ENCODE peak calls at places on chromosome 15, in seven cellular contexts. F is NCI-H187 treated with DMSO at 0.1 percent for 48 hours; R is AG20443; A is ELR; E is stimulated activated CD8-positive, alpha-beta memory T cell treated with anti-CD3 and anti-CD28 coated beads, Interleukin-12 subunit alpha, Interleukin-12 subunit beta, amount 100 ng/mL, for 1 hour; P is bronchial epithelial cell; N is NCI-H1092. S is an unnamed sample.

GRCh38 chr15:31381801-31382692 is 55.4 kb downstream of the KLF13 start:
- DNase-seq in P (no peak), N (no peak), F (no peak), A (no peak), E (no peak), R (no peak), S (no peak)

GRCh38 chr15:68375191-68375631 is 56.8 kb downstream of the ITGA11 start:
- DNase-seq in N (no peak), F (no peak), R (no peak), E (no peak), A (no peak), P (no peak), S (no peak)

GRCh38 chr15:76358453-76358852 is 21.9 kb downstream of the ISL2 start:
- DNase-seq in R (no peak), N (no peak), P (no peak), E (no peak), F (no peak), A (no peak), S (no peak)

GRCh38 chr15:78097667-78098066 is 5.3 kb downstream of the SH2D7 start:
- DNase-seq in R (no peak), N (no peak), E (no peak), A (no peak), P (no peak), F (no peak), S (no peak)

GRCh38 chr15:91049378-91050127 is 27.2 kb upstream of the VPS33B start:
- DNase-seq in N (peak), A (peak), R (peak), E (peak), F (peak), P (peak), S (peak)

GRCh38 chr15:90325677-90326200 is 26.3 kb upstream of the ZNF774 start:
- DNase-seq in N (no peak), R (no peak), P (no peak), A (no peak), F (no peak), E (no peak), S (no peak)

GRCh38 chr15:71306538-71306937 is 191.3 kb downstream of the THSD4 start:
- DNase-seq in A (no peak), F (no peak), R (no peak), P (no peak), E (no peak), N (no peak), S (no peak)

GRCh38 chr15:98865397-98866339 is 141.9 kb downstream of the PGPEP1L start:
- DNase-seq in N (no peak), F (peak), P (peak), E (peak), R (peak), A (peak), S (peak)

GRCh38 chr15:101813803-101814534 is 2.0 kb downstream of the OR4F15 start:
- DNase-seq in E (no peak), F (no peak), P (peak), N (no peak), R (peak), A (peak), S (no peak)

GRCh38 chr15:41465822-41466421 is 27.8 kb upstream of the ITPKA start:
- DNase-seq in E (no peak), F (no peak), A (peak), P (peak), R (peak), N (no peak), S (no peak)

GRCh38 chr15:32774022-32774421 is 56.2 kb downstream of the GREM1 start:
- DNase-seq in N (no peak), R (peak), P (peak), A (peak), F (no peak), E (no peak), S (no peak)

GRCh38 chr15:86103825-86104224 is 24.2 kb downstream of the AGBL1 start:
- DNase-seq in P (no peak), A (no peak), F (no peak), N (no peak), E (no peak), R (no peak), S (no peak)

GRCh38 chr15:39787479-39787878 is 4.8 kb upstream of the FSIP1 start:
- DNase-seq in F (no peak), N (no peak), E (no peak), P (no peak), R (no peak), A (no peak), S (no peak)

GRCh38 chr15:49421991-49422390 is 1.1 kb upstream of the FGF7 start:
- DNase-seq in F (no peak), R (peak), E (peak), P (peak), N (peak), A (peak), S (peak)

GRCh38 chr15:40850576-40851112 is 6.8 kb downstream of the SPINT1 start:
- DNase-seq in E (no peak), F (no peak), P (no peak), A (no peak), R (no peak), N (no peak), S (no peak)

GRCh38 chr15:35329521-35329921 is 216.4 kb downstream of the DPH6 start:
- DNase-seq in A (no peak), R (no peak), F (no peak), N (no peak), E (no peak), P (no peak), S (no peak)

GRCh38 chr15:37793851-37794250 is 140.6 kb upstream of the TMCO5A start:
- DNase-seq in E (no peak), N (no peak), A (peak), F (no peak), P (no peak), R (peak), S (no peak)

GRCh38 chr15:66923438-66923881 is 141.9 kb upstream of the SMAD3 start:
- DNase-seq in F (no peak), A (peak), R (no peak), N (no peak), E (no peak), P (peak), S (no peak)

GRCh38 chr15:69958494-69959134 is 139.1 kb downstream of the TLE3 start:
- DNase-seq in N (no peak), P (no peak), F (no peak), R (no peak), A (peak), E (no peak), S (no peak)

GRCh38 chr15:98452238-98452637 is 196.1 kb upstream of the IGF1R start:
- DNase-seq in A (no peak), E (no peak), N (no peak), R (no peak), P (no peak), F (no peak), S (no peak)

GRCh38 chr15:67124911-67125588 is 59.6 kb downstream of the SMAD3 start:
- DNase-seq in N (no peak), P (no peak), A (no peak), R (no peak), E (no peak), F (no peak), S (no peak)

GRCh38 chr15:26665950-26666921 is 106.6 kb downstream of the GABRB3 start:
- DNase-seq in N (no peak), A (no peak), F (no peak), P (peak), R (no peak), E (no peak), S (no peak)

GRCh38 chr15:100918690-100919480 is at the start of gene LRRK1:
- DNase-seq in P (peak), F (no peak), E (no peak), N (no peak), A (peak), R (peak), S (no peak)